ENCODE peak calls at places on chromosome 9, in four cellular contexts. P is astrocyte of the spinal cord, H is AG09309, V is activated T-helper 1 cell treated with Interleukin-2 at 50 U/mL for 16 hours. M is an unnamed sample.

GRCh38 chr9:97703437-97704326 is 6.5 kb upstream of the XPA start:
- DNase-seq in P (peak; percentile 94), H (peak; percentile 64), V (peak; percentile 6), M (peak; percentile 91)

GRCh38 chr9:105881654-105882349 is 187.5 kb downstream of the TMEM38B start:
- DNase-seq in P (peak; percentile 54), H (peak; percentile 7), V (peak; percentile 12), M (peak; percentile 18)

GRCh38 chr9:88828018-88828417 is 163.2 kb upstream of the S1PR3 start:
- DNase-seq in P (no peak), H (no peak), V (no peak), M (no peak)

GRCh38 chr9:132216861-132217655 is 55.2 kb downstream of the NTNG2 start:
- DNase-seq in P (no peak), H (no peak), V (no peak), M (no peak)

GRCh38 chr9:37859043-37859442 is 44.9 kb downstream of the SLC25A51 start:
- DNase-seq in P (peak; percentile 5), H (no peak), V (no peak), M (no peak)

GRCh38 chr9:109253637-109254284 is 67.1 kb downstream of the EPB41L4B start:
- DNase-seq in P (peak; percentile 77), H (no peak), V (no peak), M (peak; percentile 51)

GRCh38 chr9:126702501-126703329 is 89.0 kb downstream of the LMX1B start:
- DNase-seq in P (no peak), H (no peak), V (peak; percentile 27), M (no peak)

GRCh38 chr9:96302021-96302420 is at the start of gene HSD17B3:
- DNase-seq in P (no peak), H (no peak), V (no peak), M (no peak)

GRCh38 chr9:104557179-104557634 is 11.8 kb upstream of the OR13C8 start:
- DNase-seq in P (no peak), H (no peak), V (no peak), M (no peak)

GRCh38 chr9:112226091-112226490 is 51.0 kb upstream of the SUSD1 start:
- DNase-seq in P (no peak), H (no peak), V (no peak), M (no peak)

M was measured in stromal cell of bone marrow.